ENCODE peak calls at places on chromosomes 4 and X, in five cellular contexts. G is pancreas; X is heart left ventricle; B is H9; K is CD8-positive, alpha-beta T cell. I is an unnamed sample.

GRCh38 chr4:186840771-186841301 is 117.2 kb upstream of the FAT1 start:
- DNase-seq in G (no peak), X (peak; percentile 24), B (no peak), K (no peak), I (no peak)

GRCh38 chrX:154419688-154420401 is 8.5 kb downstream of the TAFAZZIN start:
- DNase-seq in G (no peak), X (peak; percentile 61), B (no peak), K (no peak), I (no peak)

GRCh38 chr4:107711831-107712230 is 8.2 kb downstream of the PAPSS1 start:
- DNase-seq in G (no peak), X (no peak), B (no peak), K (no peak), I (no peak)

GRCh38 chrX:41781500-41781899 is 57.5 kb downstream of the GPR82 start:
- DNase-seq in G (no peak), X (no peak), B (no peak), K (no peak), I (no peak)

GRCh38 chrX:23799469-23800065 is 16.6 kb downstream of the SAT1 start:
- DNase-seq in G (no peak), X (no peak), B (no peak), K (no peak), I (no peak)

GRCh38 chrX:155857561-155857960 is 23.6 kb upstream of the VAMP7 start:
- DNase-seq in G (no peak), X (no peak), B (peak; percentile 30), K (no peak), I (no peak)

GRCh38 chr4:184189966-184190365 is 27.7 kb downstream of the ENPP6 start:
- DNase-seq in G (no peak), X (no peak), B (no peak), K (no peak), I (no peak)

GRCh38 chr4:25970241-25970675 is 56.2 kb downstream of the SMIM20 start:
- DNase-seq in G (peak; percentile 31), X (peak; percentile 36), B (no peak), K (no peak), I (no peak)

GRCh38 chr4:79492148-79492547 is 84.1 kb upstream of the GK2 start:
- DNase-seq in G (peak; percentile 9), X (peak; percentile 64), B (no peak), K (no peak), I (no peak)

GRCh38 chrX:65745992-65746391 is 78.5 kb downstream of the MSN start:
- DNase-seq in G (no peak), X (no peak), B (no peak), K (no peak), I (no peak)

GRCh38 chr4:138492178-138492577 is 250.0 kb upstream of the SLC7A11 start:
- DNase-seq in G (no peak), X (no peak), B (no peak), K (no peak), I (no peak)

GRCh38 chrX:136954930-136955329 is 74.4 kb upstream of the RBMX start:
- DNase-seq in G (no peak), X (no peak), B (no peak), K (no peak), I (no peak)

GRCh38 chr4:561456-561855 is 14.6 kb downstream of the TMEM271 start:
- DNase-seq in G (no peak), X (no peak), B (no peak), K (no peak), I (no peak)

GRCh38 chr4:26213317-26213716 is 107.5 kb upstream of the RBPJ start:
- DNase-seq in G (no peak), X (no peak), B (no peak), K (no peak), I (no peak)

GRCh38 chr4:100641326-100641725 is 123.5 kb upstream of the EMCN start:
- DNase-seq in G (no peak), X (no peak), B (no peak), K (no peak), I (no peak)

GRCh38 chr4:23978031-23978430 is 88.2 kb upstream of the PPARGC1A start:
- DNase-seq in G (no peak), X (no peak), B (no peak), K (no peak), I (no peak)

GRCh38 chr4:156293657-156294297 is 340.1 kb upstream of the CTSO start:
- DNase-seq in G (no peak), X (no peak), B (no peak), K (no peak), I (no peak)

GRCh38 chr4:155597281-155597680 is 69.4 kb upstream of the GUCY1A1 start:
- DNase-seq in G (no peak), X (no peak), B (no peak), K (no peak), I (no peak)

GRCh38 chrX:110395877-110396276 is 37.2 kb downstream of the RTL9 start:
- DNase-seq in G (no peak), X (no peak), B (no peak), K (no peak), I (no peak)

GRCh38 chrX:130111935-130112221 is 1.6 kb upstream of the ELF4 start:
- DNase-seq in G (no peak), X (no peak), B (no peak), K (no peak), I (no peak)

GRCh38 chrX:27599928-27600327 is 9.8 kb downstream of the DCAF8L2 start:
- DNase-seq in G (no peak), X (no peak), B (no peak), K (no peak), I (no peak)

GRCh38 chr4:151674804-151675290 is 86.0 kb downstream of the GATB start:
- DNase-seq in G (peak; percentile 46), X (no peak), B (peak; percentile 83), K (no peak), I (no peak)

GRCh38 chr4:53365121-53365485 is 758 bp downstream of the SCFD2 start:
- DNase-seq in G (peak; percentile 19), X (no peak), B (peak; percentile 29), K (no peak), I (no peak)

GRCh38 chrX:133655914-133656265 is 240.6 kb upstream of the GPC4 start:
- DNase-seq in G (no peak), X (no peak), B (no peak), K (no peak), I (no peak)

GRCh38 chrX:13373027-13373806 is 53.4 kb upstream of the ATXN3L start:
- DNase-seq in G (no peak), X (no peak), B (no peak), K (no peak), I (no peak)

GRCh38 chr4:81814909-81815539 is 343.3 kb upstream of the RASGEF1B start:
- DNase-seq in G (no peak), X (no peak), B (no peak), K (no peak), I (no peak)

GRCh38 chr4:164221631-164222030 is 532.3 kb upstream of the SMIM31 start:
- DNase-seq in G (no peak), X (no peak), B (no peak), K (no peak), I (no peak)

GRCh38 chr4:83356899-83357661 is 22.4 kb upstream of the HPSE start:
- DNase-seq in G (no peak), X (no peak), B (no peak), K (no peak), I (no peak)

GRCh38 chrX:139842326-139843175 is 90.3 kb downstream of the ATP11C start:
- DNase-seq in G (no peak), X (no peak), B (no peak), K (no peak), I (no peak)

GRCh38 chr4:85776579-85776978 is 301.6 kb downstream of the ARHGAP24 start:
- DNase-seq in G (no peak), X (no peak), B (no peak), K (no peak), I (no peak)

GRCh38 chr4:37388672-37389368 is 144.3 kb downstream of the NWD2 start:
- DNase-seq in G (no peak), X (no peak), B (peak; percentile 55), K (no peak), I (no peak)

DNA sequence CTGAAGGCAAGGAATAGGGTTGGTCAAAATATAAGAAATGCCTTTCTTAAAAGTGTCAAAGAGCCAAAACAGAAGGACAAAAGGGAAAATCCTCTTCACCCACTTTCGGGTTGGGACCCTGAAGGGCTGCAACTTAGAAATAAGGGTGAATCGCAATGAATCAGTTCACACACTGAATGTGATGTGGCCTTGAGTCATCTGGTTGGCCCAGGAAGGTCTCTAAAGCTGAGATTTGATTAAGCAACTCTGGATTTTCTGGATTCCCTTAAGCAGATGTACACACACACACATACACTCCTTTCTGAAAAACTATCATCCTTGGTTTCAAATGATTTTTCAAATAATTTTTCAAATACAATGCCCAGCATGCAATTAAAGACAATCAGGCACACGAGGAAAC is 13.1 kb downstream of the TAB3 start:
- DNase-seq in G (no peak), X (no peak), B (no peak), K (no peak), I (no peak)
- H3K4me1 ChIP-seq in G (no peaks in the 10 kb centered on the region), X (no peaks in the 10 kb centered on the region), B (no peaks in the 10 kb centered on the region), K (no peaks in the 10 kb centered on the region), I (no peaks in the 10 kb centered on the region)

GRCh38 chrX:33175201-33175600 is 36.1 kb downstream of the DMD start:
- DNase-seq in G (no peak), X (no peak), B (no peak), K (no peak), I (no peak)
- H3K4me1 ChIP-seq in G (no peaks in the 10 kb centered on the region), X (no peaks in the 10 kb centered on the region), B (no peaks in the 10 kb centered on the region), K (no peaks in the 10 kb centered on the region), I (no peaks in the 10 kb centered on the region)

DNA sequence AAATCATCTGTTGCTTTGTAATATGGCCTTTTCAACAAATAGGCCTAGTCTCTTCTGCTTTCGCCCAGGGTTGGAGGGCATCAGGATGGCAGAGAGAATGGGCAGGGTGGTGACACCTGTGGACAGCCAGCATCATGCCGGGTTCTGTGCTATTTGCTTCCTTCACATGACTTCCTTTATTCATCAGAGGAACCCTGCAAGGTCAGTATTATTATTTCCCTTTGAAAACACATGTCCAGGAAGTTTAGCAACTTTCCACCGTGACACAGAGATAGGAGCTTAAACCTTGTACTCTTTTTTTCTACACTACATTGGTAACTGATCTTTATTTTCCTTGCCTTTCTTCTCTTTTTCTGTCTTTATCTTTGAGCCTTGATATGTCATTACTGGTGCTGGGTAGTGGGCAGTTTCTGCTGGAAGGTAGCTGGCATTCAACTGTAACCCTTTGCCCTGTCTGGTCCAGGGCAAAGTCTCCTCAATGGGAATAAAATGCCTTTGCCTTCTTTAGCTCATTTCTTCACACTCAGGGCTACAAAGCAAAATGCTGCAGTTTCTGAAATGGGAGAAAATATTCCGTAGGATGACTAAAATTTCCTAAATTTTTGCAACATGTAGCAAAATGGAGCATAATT is 5.0 kb upstream of the MGST2 start:
- DNase-seq in G (no peak), X (no peak), B (no peak), K (no peak), I (no peak)
- H3K4me1 ChIP-seq in G (peaks cover 13% of the 10 kb centered on the region), X (peaks cover 2% of the 10 kb centered on the region), B (peaks cover 3% of the 10 kb centered on the region), K (peaks cover 5% of the 10 kb centered on the region), I (peaks cover 78% of the 10 kb centered on the region)

GRCh38 chr4:153245775-153246174 is 41.5 kb downstream of the TRIM2 start:
- DNase-seq in G (no peak), X (no peak), B (no peak), K (no peak), I (no peak)
- H3K4me1 ChIP-seq in G (peaks cover 28% of the 10 kb centered on the region), X (peaks cover 19% of the 10 kb centered on the region), B (peaks cover 15% of the 10 kb centered on the region), K (peaks cover 11% of the 10 kb centered on the region), I (peaks cover 24% of the 10 kb centered on the region)

GRCh38 chr4:62344474-62344873 is 1144.3 kb downstream of the ADGRL3 start:
- DNase-seq in G (no peak), X (no peak), B (no peak), K (no peak), I (no peak)

GRCh38 chr4:62344915-62345314 is 1144.8 kb downstream of the ADGRL3 start:
- DNase-seq in G (no peak), X (no peak), B (no peak), K (no peak), I (no peak)

GRCh38 chr4:62342346-62342745 is 1142.2 kb downstream of the ADGRL3 start:
- DNase-seq in G (no peak), X (no peak), B (no peak), K (no peak), I (no peak)
- H3K4me1 ChIP-seq in G (no peaks in the 10 kb centered on the region), X (no peaks in the 10 kb centered on the region), B (no peaks in the 10 kb centered on the region), K (no peaks in the 10 kb centered on the region), I (no peaks in the 10 kb centered on the region)

I was measured in esophagus squamous epithelium.